ENCODE peak calls at places on chromosomes 16 and 17, in seven cellular contexts. One of them, this sample, is unnamed.

GRCh38 chr16:27426423-27427408 is 24.7 kb downstream of the IL21R start:
- DNase-seq in right lobe of liver: peak; percentile 27
- DNase-seq in endothelial cell of umbilical vein: peak; percentile 36
- DNase-seq in stomach: peak; percentile 26
- DNase-seq in ovary: no peak
- DNase-seq in A549: no peak
- DNase-seq in tibial nerve: peak; percentile 18
- DNase-seq in this sample: no peak

GRCh38 chr17:72542317-72542716 is 421.5 kb downstream of the SOX9 start:
- DNase-seq in right lobe of liver: no peak
- DNase-seq in stomach: no peak
- DNase-seq in ovary: no peak
- DNase-seq in A549: no peak
- DNase-seq in tibial nerve: no peak
- DNase-seq in endothelial cell of umbilical vein: no peak
- DNase-seq in this sample: no peak

GRCh38 chr16:361872-362701 is 8.3 kb downstream of the MRPL28 start:
- DNase-seq in tibial nerve: peak; percentile 55
- DNase-seq in stomach: peak; percentile 84
- DNase-seq in endothelial cell of umbilical vein: peak; percentile 70
- DNase-seq in A549: peak; percentile 94
- DNase-seq in right lobe of liver: peak; percentile 84
- DNase-seq in ovary: peak; percentile 61
- DNase-seq in this sample: peak; percentile 80

GRCh38 chr17:5254903-5255521 is 20.4 kb upstream of the SCIMP start:
- DNase-seq in ovary: no peak
- DNase-seq in A549: no peak
- DNase-seq in right lobe of liver: no peak
- DNase-seq in tibial nerve: no peak
- DNase-seq in endothelial cell of umbilical vein: no peak
- DNase-seq in stomach: no peak
- DNase-seq in this sample: no peak

GRCh38 chr16:59164461-59164860 is 430.3 kb upstream of the GOT2 start:
- DNase-seq in right lobe of liver: no peak
- DNase-seq in endothelial cell of umbilical vein: peak; percentile 15
- DNase-seq in stomach: peak; percentile 26
- DNase-seq in tibial nerve: no peak
- DNase-seq in ovary: no peak
- DNase-seq in A549: no peak
- DNase-seq in this sample: no peak

GRCh38 chr17:63961355-63962207 is 11.1 kb downstream of the SCN4A start:
- DNase-seq in A549: peak; percentile 83
- DNase-seq in tibial nerve: peak; percentile 53
- DNase-seq in ovary: peak; percentile 70
- DNase-seq in endothelial cell of umbilical vein: peak; percentile 70
- DNase-seq in stomach: peak; percentile 44
- DNase-seq in right lobe of liver: peak; percentile 75
- DNase-seq in this sample: no peak

GRCh38 chr17:13862341-13862740 is 207.0 kb upstream of the COX10 start:
- DNase-seq in tibial nerve: no peak
- DNase-seq in A549: no peak
- DNase-seq in endothelial cell of umbilical vein: no peak
- DNase-seq in ovary: no peak
- DNase-seq in stomach: no peak
- DNase-seq in right lobe of liver: no peak
- DNase-seq in this sample: no peak

GRCh38 chr16:24452724-24453123 is 86.6 kb upstream of the RBBP6 start:
- DNase-seq in tibial nerve: no peak
- DNase-seq in stomach: no peak
- DNase-seq in right lobe of liver: no peak
- DNase-seq in ovary: no peak
- DNase-seq in A549: no peak
- DNase-seq in endothelial cell of umbilical vein: no peak
- DNase-seq in this sample: no peak

GRCh38 chr17:50280801-50281441 is 6.7 kb downstream of the TMEM92 start:
- DNase-seq in tibial nerve: no peak
- DNase-seq in endothelial cell of umbilical vein: no peak
- DNase-seq in ovary: no peak
- DNase-seq in right lobe of liver: no peak
- DNase-seq in stomach: no peak
- DNase-seq in A549: no peak
- DNase-seq in this sample: no peak

GRCh38 chr16:12097523-12098428 is 121.2 kb downstream of the SNX29 start:
- DNase-seq in endothelial cell of umbilical vein: no peak
- DNase-seq in A549: no peak
- DNase-seq in right lobe of liver: peak; percentile 84
- DNase-seq in stomach: no peak
- DNase-seq in ovary: peak; percentile 82
- DNase-seq in tibial nerve: peak; percentile 36
- DNase-seq in this sample: peak; percentile 72

GRCh38 chr16:74872302-74872701 is 97.7 kb upstream of the FA2H start:
- DNase-seq in tibial nerve: no peak
- DNase-seq in stomach: no peak
- DNase-seq in ovary: no peak
- DNase-seq in A549: no peak
- DNase-seq in endothelial cell of umbilical vein: no peak
- DNase-seq in right lobe of liver: no peak
- DNase-seq in this sample: no peak

GRCh38 chr16:66211651-66212050 is 154.8 kb upstream of the CDH5 start:
- DNase-seq in ovary: no peak
- DNase-seq in A549: no peak
- DNase-seq in stomach: no peak
- DNase-seq in endothelial cell of umbilical vein: no peak
- DNase-seq in right lobe of liver: peak; percentile 36
- DNase-seq in tibial nerve: no peak
- DNase-seq in this sample: no peak

GRCh38 chr16:3909791-3910583 is 29.5 kb upstream of the CREBBP start:
- DNase-seq in right lobe of liver: no peak
- DNase-seq in stomach: no peak
- DNase-seq in A549: no peak
- DNase-seq in tibial nerve: no peak
- DNase-seq in endothelial cell of umbilical vein: no peak
- DNase-seq in ovary: no peak
- DNase-seq in this sample: no peak

GRCh38 chr17:44219126-44219635 is 294 bp downstream of the UBTF start:
- DNase-seq in tibial nerve: no peak
- DNase-seq in right lobe of liver: peak; percentile 78
- DNase-seq in ovary: peak; percentile 69
- DNase-seq in endothelial cell of umbilical vein: peak; percentile 54
- DNase-seq in stomach: peak; percentile 71
- DNase-seq in A549: peak; percentile 74
- DNase-seq in this sample: peak; percentile 42

GRCh38 chr17:35804658-35805192 is 4.6 kb upstream of the TAF15 start:
- DNase-seq in tibial nerve: peak; percentile 59
- DNase-seq in ovary: no peak
- DNase-seq in stomach: peak; percentile 44
- DNase-seq in right lobe of liver: no peak
- DNase-seq in A549: peak; percentile 98
- DNase-seq in endothelial cell of umbilical vein: peak; percentile 91
- DNase-seq in this sample: peak; percentile 59

GRCh38 chr16:83660282-83660681 is 147.5 kb upstream of the HSBP1 start:
- DNase-seq in endothelial cell of umbilical vein: no peak
- DNase-seq in right lobe of liver: no peak
- DNase-seq in stomach: no peak
- DNase-seq in A549: no peak
- DNase-seq in tibial nerve: no peak
- DNase-seq in ovary: no peak
- DNase-seq in this sample: no peak

GRCh38 chr16:88634994-88635670 is 3.2 kb upstream of the IL17C start:
- DNase-seq in A549: no peak
- DNase-seq in stomach: no peak
- DNase-seq in endothelial cell of umbilical vein: no peak
- DNase-seq in right lobe of liver: no peak
- DNase-seq in tibial nerve: no peak
- DNase-seq in ovary: no peak
- DNase-seq in this sample: no peak
- H3K27ac ChIP-seq in A549: no peak overlapping the region
- H3K27ac ChIP-seq in stomach: peak overlapping the region; percentile 64
- H3K27ac ChIP-seq in endothelial cell of umbilical vein: no peak overlapping the region
- H3K27ac ChIP-seq in right lobe of liver: no peak overlapping the region
- H3K27ac ChIP-seq in tibial nerve: no peak overlapping the region
- H3K27ac ChIP-seq in ovary: no peak overlapping the region
- H3K27ac ChIP-seq in this sample: no peak overlapping the region

DNA sequence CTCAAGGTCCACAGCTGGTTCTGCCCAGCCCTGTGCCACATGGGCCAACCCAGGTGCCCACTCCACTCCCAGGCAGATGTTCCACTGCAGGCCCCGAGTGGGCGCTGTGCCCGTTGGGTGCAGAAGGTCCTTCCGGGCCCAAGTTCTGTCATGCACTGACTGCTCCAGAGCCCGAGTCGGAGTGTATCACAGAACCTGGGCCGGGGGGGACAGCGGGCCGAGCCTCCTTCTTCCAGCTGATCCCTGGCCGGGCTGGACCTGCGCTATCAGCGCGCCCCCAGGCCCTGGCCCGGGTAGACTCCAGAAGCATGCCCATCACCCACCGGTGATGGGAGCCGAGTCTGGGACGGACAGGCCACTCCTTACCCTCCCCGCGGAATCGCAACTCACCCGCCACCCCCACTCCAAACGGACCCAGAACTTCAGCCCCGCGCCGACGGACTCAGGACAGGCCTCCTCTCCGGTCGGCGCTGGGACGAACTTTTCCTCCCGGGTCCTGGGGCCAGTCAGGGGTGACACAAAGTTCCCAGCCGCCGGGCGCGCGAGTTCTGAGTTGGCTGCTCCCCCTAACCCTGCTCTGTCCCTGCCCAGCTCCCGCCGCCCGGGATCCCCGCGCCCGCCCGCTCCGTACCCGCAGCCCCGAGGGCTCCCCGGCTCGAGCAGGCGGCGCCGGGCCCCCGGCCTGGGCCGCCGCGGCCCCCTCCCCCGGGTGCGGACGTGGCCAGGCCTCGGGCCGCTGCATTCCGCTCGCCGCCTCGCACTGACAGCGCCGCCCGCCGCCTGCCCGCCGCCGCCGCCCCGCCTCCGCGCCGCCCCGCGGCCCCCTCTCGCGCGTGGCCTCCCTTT is at the start of gene COPZ2:
- DNase-seq in stomach: peak; percentile 60
- DNase-seq in endothelial cell of umbilical vein: peak; percentile 51
- DNase-seq in right lobe of liver: peak; percentile 76
- DNase-seq in tibial nerve: peak; percentile 65
- DNase-seq in A549: peak; percentile 85
- DNase-seq in ovary: no peak
- DNase-seq in this sample: peak; percentile 37
- TF ChIP-seq POLR2A in stomach: no peak
- TF ChIP-seq POLR2A in endothelial cell of umbilical vein: no peak
- TF ChIP-seq POLR2A in right lobe of liver: peak; percentile 37
- TF ChIP-seq POLR2A in tibial nerve: peak; percentile 11
- TF ChIP-seq POLR2A in A549: peak; percentile 28
- TF ChIP-seq POLR2A in ovary: no peak
- TF ChIP-seq POLR2A in this sample: peak; percentile 14

GRCh38 chr16:2046125-2046888 is 1.3 kb downstream of the NTHL1 start:
- DNase-seq in stomach: no peak
- DNase-seq in right lobe of liver: peak; percentile 43
- DNase-seq in ovary: no peak
- DNase-seq in tibial nerve: no peak
- DNase-seq in endothelial cell of umbilical vein: no peak
- DNase-seq in A549: no peak
- DNase-seq in this sample: no peak

GRCh38 chr16:2048116-2048543 is 345 bp downstream of the TSC2 start:
- DNase-seq in tibial nerve: no peak
- DNase-seq in stomach: no peak
- DNase-seq in right lobe of liver: no peak
- DNase-seq in A549: no peak
- DNase-seq in ovary: no peak
- DNase-seq in endothelial cell of umbilical vein: no peak
- DNase-seq in this sample: no peak

GRCh38 chr16:2044541-2044940 is 3.1 kb downstream of the NTHL1 start:
- DNase-seq in right lobe of liver: peak; percentile 50
- DNase-seq in ovary: no peak
- DNase-seq in A549: no peak
- DNase-seq in endothelial cell of umbilical vein: no peak
- DNase-seq in stomach: no peak
- DNase-seq in tibial nerve: no peak
- DNase-seq in this sample: no peak

GRCh38 chr16:2046889-2047329 is 725 bp downstream of the NTHL1 start:
- DNase-seq in stomach: no peak
- DNase-seq in A549: no peak
- DNase-seq in tibial nerve: no peak
- DNase-seq in endothelial cell of umbilical vein: peak; percentile 69
- DNase-seq in right lobe of liver: peak; percentile 47
- DNase-seq in ovary: no peak
- DNase-seq in this sample: no peak

GRCh38 chr16:2047330-2048115 is at the start of the genes NTHL1 and TSC2:
- DNase-seq in A549: peak; percentile 86
- DNase-seq in ovary: peak; percentile 95
- DNase-seq in tibial nerve: peak; percentile 94
- DNase-seq in endothelial cell of umbilical vein: peak; percentile 97
- DNase-seq in right lobe of liver: peak; percentile 98
- DNase-seq in stomach: peak; percentile 97
- DNase-seq in this sample: peak; percentile 97
- H3K27ac ChIP-seq in A549: peak within 1 kb of the TSS; percentile 79
- H3K27ac ChIP-seq in ovary: no peak within 1 kb of the TSS
- H3K27ac ChIP-seq in tibial nerve: peak within 1 kb of the TSS; percentile 9
- H3K27ac ChIP-seq in endothelial cell of umbilical vein: no peak within 1 kb of the TSS
- H3K27ac ChIP-seq in right lobe of liver: peak within 1 kb of the TSS; percentile 8
- H3K27ac ChIP-seq in stomach: peak within 1 kb of the TSS; percentile 89
- H3K27ac ChIP-seq in this sample: peak within 1 kb of the TSS; percentile 73

GRCh38 chr16:67697407-67697806 is 21.7 kb downstream of the GFOD2 start:
- DNase-seq in right lobe of liver: no peak
- DNase-seq in endothelial cell of umbilical vein: no peak
- DNase-seq in A549: no peak
- DNase-seq in ovary: no peak
- DNase-seq in stomach: no peak
- DNase-seq in tibial nerve: no peak
- DNase-seq in this sample: no peak

GRCh38 chr16:67694611-67695010 is 24.5 kb downstream of the GFOD2 start:
- DNase-seq in stomach: no peak
- DNase-seq in right lobe of liver: no peak
- DNase-seq in tibial nerve: no peak
- DNase-seq in endothelial cell of umbilical vein: no peak
- DNase-seq in ovary: no peak
- DNase-seq in A549: no peak
- DNase-seq in this sample: no peak

GRCh38 chr16:67701420-67701819 is 17.7 kb downstream of the GFOD2 start:
- DNase-seq in tibial nerve: no peak
- DNase-seq in endothelial cell of umbilical vein: no peak
- DNase-seq in ovary: no peak
- DNase-seq in stomach: no peak
- DNase-seq in A549: no peak
- DNase-seq in right lobe of liver: no peak
- DNase-seq in this sample: no peak

GRCh38 chr16:67699265-67699664 is 19.9 kb downstream of the GFOD2 start:
- DNase-seq in endothelial cell of umbilical vein: no peak
- DNase-seq in right lobe of liver: no peak
- DNase-seq in ovary: no peak
- DNase-seq in tibial nerve: no peak
- DNase-seq in stomach: no peak
- DNase-seq in A549: no peak
- DNase-seq in this sample: no peak

DNA sequence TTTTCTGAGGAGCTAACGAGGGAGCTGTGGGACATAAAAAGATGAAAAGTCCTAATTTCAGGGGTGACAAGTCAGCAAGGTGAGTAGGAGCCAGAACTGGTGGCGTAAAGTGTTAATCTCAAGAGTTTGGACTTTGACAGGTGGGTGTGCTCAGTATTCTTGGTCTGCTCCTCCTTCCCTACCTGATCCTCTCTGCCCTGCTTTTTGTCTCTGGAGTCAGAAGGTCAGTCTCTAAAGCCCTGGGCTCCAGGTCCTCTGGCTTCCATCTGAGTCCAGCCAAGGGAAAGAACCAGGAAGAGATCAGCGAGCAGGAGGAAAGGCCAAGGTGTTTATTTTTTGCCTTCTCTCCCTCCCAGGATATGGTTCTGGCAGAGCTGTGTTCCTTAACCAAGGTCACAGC is 21.3 kb downstream of the GFOD2 start:
- DNase-seq in ovary: no peak
- DNase-seq in A549: no peak
- DNase-seq in right lobe of liver: no peak
- DNase-seq in tibial nerve: no peak
- DNase-seq in stomach: no peak
- DNase-seq in endothelial cell of umbilical vein: no peak
- DNase-seq in this sample: no peak
- TF ChIP-seq POLR2A in ovary: no peak
- TF ChIP-seq POLR2A in A549: no peak
- TF ChIP-seq POLR2A in right lobe of liver: no peak
- TF ChIP-seq POLR2A in tibial nerve: no peak
- TF ChIP-seq POLR2A in stomach: no peak
- TF ChIP-seq POLR2A in endothelial cell of umbilical vein: no peak
- TF ChIP-seq POLR2A in this sample: no peak